ENCODE peak calls at places on chromosomes 7 and 10, in nine cellular contexts. One of them, this sample, is unnamed.

GRCh38 chr7:117124585-117125220 is 171.4 kb downstream of the ST7 start:
- DNase-seq in heart left ventricle: peak
- DNase-seq in lower leg skin: peak
- DNase-seq in stimulated activated CD4-positive, alpha-beta T cell treated with anti-CD3 and anti-CD28 coated beads, TNF-alpha, amount 100 ng/mL, for 4 hours: no peak
- DNase-seq in amniotic stem cell: peak
- DNase-seq in RWPE1: peak
- DNase-seq in NCI-H2171: no peak
- DNase-seq in HTR-8/SVneo: peak
- DNase-seq in aorta: peak
- DNase-seq in this sample: peak

GRCh38 chr7:31748084-31748483 is 61.1 kb downstream of the PPP1R17 start:
- DNase-seq in heart left ventricle: no peak
- DNase-seq in lower leg skin: no peak
- DNase-seq in stimulated activated CD4-positive, alpha-beta T cell treated with anti-CD3 and anti-CD28 coated beads, TNF-alpha, amount 100 ng/mL, for 4 hours: no peak
- DNase-seq in amniotic stem cell: no peak
- DNase-seq in RWPE1: peak
- DNase-seq in NCI-H2171: no peak
- DNase-seq in HTR-8/SVneo: no peak
- DNase-seq in aorta: no peak
- DNase-seq in this sample: no peak

GRCh38 chr10:124703778-124704427 is 40.3 kb downstream of the FAM53B start:
- DNase-seq in heart left ventricle: peak
- DNase-seq in lower leg skin: peak
- DNase-seq in stimulated activated CD4-positive, alpha-beta T cell treated with anti-CD3 and anti-CD28 coated beads, TNF-alpha, amount 100 ng/mL, for 4 hours: no peak
- DNase-seq in amniotic stem cell: no peak
- DNase-seq in RWPE1: no peak
- DNase-seq in NCI-H2171: no peak
- DNase-seq in HTR-8/SVneo: no peak
- DNase-seq in aorta: peak
- DNase-seq in this sample: peak

GRCh38 chr10:28924585-28925153 is 247.3 kb downstream of the BAMBI start:
- DNase-seq in heart left ventricle: no peak
- DNase-seq in lower leg skin: no peak
- DNase-seq in stimulated activated CD4-positive, alpha-beta T cell treated with anti-CD3 and anti-CD28 coated beads, TNF-alpha, amount 100 ng/mL, for 4 hours: no peak
- DNase-seq in amniotic stem cell: no peak
- DNase-seq in RWPE1: no peak
- DNase-seq in NCI-H2171: no peak
- DNase-seq in HTR-8/SVneo: no peak
- DNase-seq in aorta: no peak
- DNase-seq in this sample: no peak

GRCh38 chr7:55965805-55966421 is 1.5 kb downstream of the NIPSNAP2 start:
- DNase-seq in heart left ventricle: no peak
- DNase-seq in lower leg skin: no peak
- DNase-seq in stimulated activated CD4-positive, alpha-beta T cell treated with anti-CD3 and anti-CD28 coated beads, TNF-alpha, amount 100 ng/mL, for 4 hours: no peak
- DNase-seq in amniotic stem cell: peak
- DNase-seq in RWPE1: peak
- DNase-seq in NCI-H2171: no peak
- DNase-seq in HTR-8/SVneo: no peak
- DNase-seq in aorta: no peak
- DNase-seq in this sample: peak

GRCh38 chr10:33129181-33129928 is 171.3 kb upstream of the ITGB1 start:
- DNase-seq in heart left ventricle: peak
- DNase-seq in lower leg skin: no peak
- DNase-seq in stimulated activated CD4-positive, alpha-beta T cell treated with anti-CD3 and anti-CD28 coated beads, TNF-alpha, amount 100 ng/mL, for 4 hours: no peak
- DNase-seq in amniotic stem cell: peak
- DNase-seq in RWPE1: peak
- DNase-seq in NCI-H2171: no peak
- DNase-seq in HTR-8/SVneo: peak
- DNase-seq in aorta: peak
- DNase-seq in this sample: peak

GRCh38 chr7:158818325-158819213 is 10.7 kb downstream of the ESYT2 start:
- DNase-seq in heart left ventricle: peak
- DNase-seq in lower leg skin: peak
- DNase-seq in stimulated activated CD4-positive, alpha-beta T cell treated with anti-CD3 and anti-CD28 coated beads, TNF-alpha, amount 100 ng/mL, for 4 hours: peak
- DNase-seq in amniotic stem cell: peak
- DNase-seq in RWPE1: peak
- DNase-seq in NCI-H2171: no peak
- DNase-seq in HTR-8/SVneo: peak
- DNase-seq in aorta: peak
- DNase-seq in this sample: peak

GRCh38 chr10:30553625-30554442 is 75.7 kb downstream of the LYZL2 start:
- DNase-seq in heart left ventricle: peak
- DNase-seq in lower leg skin: peak
- DNase-seq in stimulated activated CD4-positive, alpha-beta T cell treated with anti-CD3 and anti-CD28 coated beads, TNF-alpha, amount 100 ng/mL, for 4 hours: no peak
- DNase-seq in amniotic stem cell: no peak
- DNase-seq in RWPE1: no peak
- DNase-seq in NCI-H2171: no peak
- DNase-seq in HTR-8/SVneo: no peak
- DNase-seq in aorta: peak
- DNase-seq in this sample: peak

GRCh38 chr7:132485600-132486594 is 90.4 kb downstream of the PLXNA4 start:
- DNase-seq in heart left ventricle: peak
- DNase-seq in lower leg skin: no peak
- DNase-seq in stimulated activated CD4-positive, alpha-beta T cell treated with anti-CD3 and anti-CD28 coated beads, TNF-alpha, amount 100 ng/mL, for 4 hours: no peak
- DNase-seq in amniotic stem cell: no peak
- DNase-seq in RWPE1: no peak
- DNase-seq in NCI-H2171: no peak
- DNase-seq in HTR-8/SVneo: no peak
- DNase-seq in aorta: peak
- DNase-seq in this sample: peak

GRCh38 chr10:48748573-48748972 is 63.9 kb downstream of the WDFY4 start:
- DNase-seq in heart left ventricle: no peak
- DNase-seq in lower leg skin: peak
- DNase-seq in stimulated activated CD4-positive, alpha-beta T cell treated with anti-CD3 and anti-CD28 coated beads, TNF-alpha, amount 100 ng/mL, for 4 hours: no peak
- DNase-seq in amniotic stem cell: no peak
- DNase-seq in RWPE1: no peak
- DNase-seq in NCI-H2171: no peak
- DNase-seq in HTR-8/SVneo: no peak
- DNase-seq in aorta: no peak
- DNase-seq in this sample: no peak

GRCh38 chr10:133528845-133529575 is 1.8 kb downstream of the CYP2E1 start:
- DNase-seq in heart left ventricle: no peak
- DNase-seq in lower leg skin: no peak
- DNase-seq in stimulated activated CD4-positive, alpha-beta T cell treated with anti-CD3 and anti-CD28 coated beads, TNF-alpha, amount 100 ng/mL, for 4 hours: no peak
- DNase-seq in amniotic stem cell: no peak
- DNase-seq in RWPE1: no peak
- DNase-seq in NCI-H2171: no peak
- DNase-seq in HTR-8/SVneo: no peak
- DNase-seq in aorta: no peak
- DNase-seq in this sample: no peak

GRCh38 chr10:266974-267425 is 131.7 kb downstream of the ZMYND11 start:
- DNase-seq in heart left ventricle: no peak
- DNase-seq in lower leg skin: no peak
- DNase-seq in stimulated activated CD4-positive, alpha-beta T cell treated with anti-CD3 and anti-CD28 coated beads, TNF-alpha, amount 100 ng/mL, for 4 hours: no peak
- DNase-seq in amniotic stem cell: no peak
- DNase-seq in RWPE1: peak
- DNase-seq in NCI-H2171: no peak
- DNase-seq in HTR-8/SVneo: peak
- DNase-seq in aorta: no peak
- DNase-seq in this sample: no peak

GRCh38 chr7:3439333-3440030 is 138.4 kb downstream of the SDK1 start:
- DNase-seq in heart left ventricle: no peak
- DNase-seq in lower leg skin: no peak
- DNase-seq in stimulated activated CD4-positive, alpha-beta T cell treated with anti-CD3 and anti-CD28 coated beads, TNF-alpha, amount 100 ng/mL, for 4 hours: no peak
- DNase-seq in amniotic stem cell: peak
- DNase-seq in RWPE1: peak
- DNase-seq in NCI-H2171: no peak
- DNase-seq in HTR-8/SVneo: peak
- DNase-seq in aorta: no peak
- DNase-seq in this sample: no peak

GRCh38 chr7:15753834-15754600 is 67.5 kb upstream of the MEOX2 start:
- DNase-seq in heart left ventricle: no peak
- DNase-seq in lower leg skin: no peak
- DNase-seq in stimulated activated CD4-positive, alpha-beta T cell treated with anti-CD3 and anti-CD28 coated beads, TNF-alpha, amount 100 ng/mL, for 4 hours: no peak
- DNase-seq in amniotic stem cell: no peak
- DNase-seq in RWPE1: no peak
- DNase-seq in NCI-H2171: no peak
- DNase-seq in HTR-8/SVneo: no peak
- DNase-seq in aorta: no peak
- DNase-seq in this sample: no peak

GRCh38 chr10:31604141-31604540 is 285.1 kb downstream of the ZEB1 start:
- DNase-seq in heart left ventricle: no peak
- DNase-seq in lower leg skin: no peak
- DNase-seq in stimulated activated CD4-positive, alpha-beta T cell treated with anti-CD3 and anti-CD28 coated beads, TNF-alpha, amount 100 ng/mL, for 4 hours: no peak
- DNase-seq in amniotic stem cell: no peak
- DNase-seq in RWPE1: no peak
- DNase-seq in NCI-H2171: peak
- DNase-seq in HTR-8/SVneo: peak
- DNase-seq in aorta: no peak
- DNase-seq in this sample: peak

GRCh38 chr7:3892167-3892566 is 591.1 kb downstream of the SDK1 start:
- DNase-seq in heart left ventricle: no peak
- DNase-seq in lower leg skin: no peak
- DNase-seq in stimulated activated CD4-positive, alpha-beta T cell treated with anti-CD3 and anti-CD28 coated beads, TNF-alpha, amount 100 ng/mL, for 4 hours: no peak
- DNase-seq in amniotic stem cell: no peak
- DNase-seq in RWPE1: no peak
- DNase-seq in NCI-H2171: peak
- DNase-seq in HTR-8/SVneo: no peak
- DNase-seq in aorta: no peak
- DNase-seq in this sample: no peak

GRCh38 chr7:130938661-130939060 is 204.7 kb upstream of the KLF14 start:
- DNase-seq in heart left ventricle: no peak
- DNase-seq in lower leg skin: no peak
- DNase-seq in stimulated activated CD4-positive, alpha-beta T cell treated with anti-CD3 and anti-CD28 coated beads, TNF-alpha, amount 100 ng/mL, for 4 hours: no peak
- DNase-seq in amniotic stem cell: no peak
- DNase-seq in RWPE1: no peak
- DNase-seq in NCI-H2171: no peak
- DNase-seq in HTR-8/SVneo: no peak
- DNase-seq in aorta: no peak
- DNase-seq in this sample: no peak

GRCh38 chr10:74963549-74963948 is 137.1 kb downstream of the KAT6B start:
- DNase-seq in heart left ventricle: no peak
- DNase-seq in lower leg skin: no peak
- DNase-seq in stimulated activated CD4-positive, alpha-beta T cell treated with anti-CD3 and anti-CD28 coated beads, TNF-alpha, amount 100 ng/mL, for 4 hours: no peak
- DNase-seq in amniotic stem cell: no peak
- DNase-seq in RWPE1: no peak
- DNase-seq in NCI-H2171: no peak
- DNase-seq in HTR-8/SVneo: no peak
- DNase-seq in aorta: no peak
- DNase-seq in this sample: no peak

GRCh38 chr10:86291616-86292340 is 74.8 kb downstream of the GRID1 start:
- DNase-seq in heart left ventricle: no peak
- DNase-seq in lower leg skin: peak
- DNase-seq in stimulated activated CD4-positive, alpha-beta T cell treated with anti-CD3 and anti-CD28 coated beads, TNF-alpha, amount 100 ng/mL, for 4 hours: no peak
- DNase-seq in amniotic stem cell: no peak
- DNase-seq in RWPE1: no peak
- DNase-seq in NCI-H2171: no peak
- DNase-seq in HTR-8/SVneo: no peak
- DNase-seq in aorta: no peak
- DNase-seq in this sample: no peak

GRCh38 chr10:9792181-9792580 is 1225.5 kb upstream of the CELF2 start:
- DNase-seq in heart left ventricle: no peak
- DNase-seq in lower leg skin: no peak
- DNase-seq in stimulated activated CD4-positive, alpha-beta T cell treated with anti-CD3 and anti-CD28 coated beads, TNF-alpha, amount 100 ng/mL, for 4 hours: no peak
- DNase-seq in amniotic stem cell: no peak
- DNase-seq in RWPE1: peak
- DNase-seq in NCI-H2171: no peak
- DNase-seq in HTR-8/SVneo: no peak
- DNase-seq in aorta: no peak
- DNase-seq in this sample: no peak

GRCh38 chr10:66786705-66787104 is 139.1 kb upstream of the LRRTM3 start:
- DNase-seq in heart left ventricle: no peak
- DNase-seq in lower leg skin: no peak
- DNase-seq in stimulated activated CD4-positive, alpha-beta T cell treated with anti-CD3 and anti-CD28 coated beads, TNF-alpha, amount 100 ng/mL, for 4 hours: no peak
- DNase-seq in amniotic stem cell: no peak
- DNase-seq in RWPE1: no peak
- DNase-seq in NCI-H2171: no peak
- DNase-seq in HTR-8/SVneo: no peak
- DNase-seq in aorta: no peak
- DNase-seq in this sample: no peak